ENCODE peak calls at places on chromosome 12, in four cellular contexts. P is GM12878, Z is HL-60, G is K562. N is an unnamed sample.

GRCh38 chr12:30420561-30420960 is 275.1 kb downstream of the IPO8 start:
- DNase-seq in P (no peak), Z (no peak), G (no peak), N (no peak)

GRCh38 chr12:39173689-39174088 is 268.3 kb upstream of the CPNE8 start:
- DNase-seq in P (no peak), Z (no peak), G (no peak), N (no peak)

GRCh38 chr12:24366514-24366913 is 417.0 kb upstream of the SOX5 start:
- DNase-seq in P (no peak), Z (no peak), G (no peak), N (no peak)

GRCh38 chr12:89319111-89319510 is 33.2 kb downstream of the DUSP6 start:
- DNase-seq in P (no peak), Z (no peak), G (no peak), N (no peak)

GRCh38 chr12:82682326-82682725 is 4.4 kb upstream of the TMTC2 start:
- DNase-seq in P (no peak), Z (no peak), G (no peak), N (no peak)

GRCh38 chr12:52884526-52885293 is 20.2 kb downstream of the KRT8 start:
- DNase-seq in P (no peak), Z (no peak), G (peak), N (peak)

GRCh38 chr12:64452559-64453329 is 824 bp downstream of the TBK1 start:
- DNase-seq in P (no peak), Z (peak), G (peak), N (no peak)

GRCh38 chr12:43338848-43339526 is 213.0 kb downstream of the ADAMTS20 start:
- DNase-seq in P (peak), Z (peak), G (peak), N (no peak)

GRCh38 chr12:43044241-43044640 is 454.7 kb upstream of the PRICKLE1 start:
- DNase-seq in P (no peak), Z (no peak), G (no peak), N (no peak)

GRCh38 chr12:47507221-47507620 is 198.6 kb downstream of the RPAP3 start:
- DNase-seq in P (no peak), Z (no peak), G (no peak), N (no peak)

GRCh38 chr12:110262442-110263388 is 18.3 kb upstream of the ATP2A2 start:
- DNase-seq in P (no peak), Z (no peak), G (peak), N (no peak)

GRCh38 chr12:53523131-53523530 is 15.8 kb upstream of the NPFF start:
- DNase-seq in P (no peak), Z (no peak), G (no peak), N (no peak)

GRCh38 chr12:8519208-8519607 is 5.9 kb downstream of the CLEC4D start:
- DNase-seq in P (no peak), Z (no peak), G (no peak), N (no peak)

GRCh38 chr12:31368666-31369361 is 42.9 kb upstream of the SINHCAF start:
- DNase-seq in P (no peak), Z (no peak), G (no peak), N (no peak)

DNA sequence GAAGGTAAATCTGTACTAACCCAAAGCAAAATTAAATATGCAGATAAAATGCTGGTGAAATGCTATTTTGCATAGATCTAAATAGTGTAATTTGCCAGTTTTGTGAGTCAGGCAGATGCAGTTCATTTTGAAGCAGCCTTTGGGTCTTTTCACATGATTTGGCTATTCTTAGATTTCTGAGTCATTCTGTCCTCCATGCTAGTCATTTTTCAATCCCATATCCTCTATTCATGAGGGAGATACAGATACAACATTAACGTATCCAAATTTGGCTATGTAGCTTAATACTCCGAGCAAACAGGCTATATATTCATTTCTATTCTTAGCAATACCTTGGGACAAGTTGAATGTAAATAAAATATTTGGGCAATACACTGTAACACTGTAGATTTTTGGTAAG is 270.8 kb upstream of the PDE3A start:
- DNase-seq in P (peak), Z (no peak), G (no peak), N (no peak)
- TF ChIP-seq SPI1 in P (peak), Z (no peak), G (no peak), N (peak)

GRCh38 chr12:123075591-123076171 is 75.2 kb downstream of the PITPNM2 start:
- DNase-seq in P (no peak), Z (no peak), G (peak), N (no peak)
- TF ChIP-seq SPI1 in P (no peak), Z (no peak), G (no peak), N (no peak)

GRCh38 chr12:40330180-40330579 is 105.4 kb downstream of the LRRK2 start:
- DNase-seq in P (no peak), Z (no peak), G (no peak), N (no peak)

GRCh38 chr12:40327506-40327905 is 102.7 kb downstream of the LRRK2 start:
- DNase-seq in P (no peak), Z (no peak), G (no peak), N (no peak)

DNA sequence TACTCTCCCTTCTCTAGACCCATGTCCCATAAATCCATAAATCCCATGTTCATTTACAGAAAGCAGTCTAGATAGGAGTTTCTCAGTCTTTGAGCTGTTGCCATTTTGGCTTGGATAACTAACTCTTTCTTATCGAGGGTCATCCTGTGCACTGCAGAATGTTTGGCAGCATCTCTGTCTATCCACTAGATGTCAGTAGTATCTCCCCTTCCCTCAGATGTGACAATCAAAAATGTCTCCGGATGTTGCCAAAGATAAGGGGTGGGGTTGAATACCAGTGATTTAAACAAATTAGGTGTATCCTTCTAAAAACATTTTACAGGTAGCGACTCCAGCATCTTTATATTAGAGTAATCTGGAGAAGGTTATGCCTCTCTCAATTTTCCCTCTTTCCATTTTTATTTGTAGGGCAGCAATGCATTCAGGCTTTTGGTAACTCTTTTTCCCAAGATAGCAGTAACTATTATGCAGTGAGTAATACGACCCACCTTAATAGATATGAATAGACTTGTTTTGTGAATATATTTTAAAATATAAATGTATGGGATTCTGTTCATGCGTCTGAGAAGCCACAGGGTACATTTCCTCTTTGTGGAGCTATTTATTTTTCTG is 100.7 kb downstream of the LRRK2 start:
- DNase-seq in P (no peak), Z (peak), G (peak), N (peak)
- TF ChIP-seq SPI1 in P (no peak), Z (no peak), G (no peak), N (no peak)

GRCh38 chr12:15220961-15221885 is at the start of gene RERG:
- DNase-seq in P (peak), Z (no peak), G (peak), N (peak)
- TF ChIP-seq SPI1 in P (no peak), Z (peak), G (no peak), N (peak)

N was measured in GM12891.